ENCODE peak calls at places on chromosomes 6 and 20, in five cellular contexts. Q is Peyer's patch, L is transverse colon, G is breast epithelium, P is H1. C is an unnamed sample.

GRCh38 chr6:53956068-53956711 is 155.1 kb upstream of the MLIP start:
- DNase-seq in Q (no peak), L (peak; percentile 84), G (peak; percentile 29), P (peak; percentile 86), C (peak; percentile 84)

GRCh38 chr6:56527934-56528333 is 114.8 kb downstream of the DST start:
- DNase-seq in Q (no peak), L (no peak), G (no peak), P (no peak), C (no peak)

GRCh38 chr20:19909696-19910095 is 107.5 kb upstream of the NAA20 start:
- DNase-seq in Q (no peak), L (peak; percentile 46), G (no peak), P (no peak), C (no peak)

GRCh38 chr6:158506577-158506976 is 53.3 kb upstream of the TMEM181 start:
- DNase-seq in Q (no peak), L (no peak), G (no peak), P (peak; percentile 74), C (no peak)

GRCh38 chr20:24981282-24981681 is 11.3 kb downstream of the APMAP start:
- DNase-seq in Q (no peak), L (no peak), G (no peak), P (peak; percentile 1), C (no peak)

GRCh38 chr20:4074877-4075455 is 59.6 kb upstream of the RNF24 start:
- DNase-seq in Q (no peak), L (no peak), G (no peak), P (peak; percentile 30), C (no peak)

GRCh38 chr6:7140631-7141366 is 33.0 kb downstream of the RREB1 start:
- DNase-seq in Q (peak; percentile 83), L (peak; percentile 91), G (peak; percentile 83), P (peak; percentile 91), C (peak; percentile 91)

GRCh38 chr20:40939667-40940066 is 89.0 kb upstream of the TOP1 start:
- DNase-seq in Q (no peak), L (no peak), G (no peak), P (no peak), C (no peak)

GRCh38 chr6:157469378-157469777 is 88.4 kb downstream of the ZDHHC14 start:
- DNase-seq in Q (no peak), L (no peak), G (no peak), P (no peak), C (no peak)

GRCh38 chr20:5612476-5613291 is 137.5 kb upstream of the SHLD1 start:
- DNase-seq in Q (no peak), L (no peak), G (no peak), P (no peak), C (no peak)

GRCh38 chr20:35307666-35308653 is 15.7 kb upstream of the FAM83C start:
- DNase-seq in Q (no peak), L (no peak), G (peak; percentile 88), P (no peak), C (peak; percentile 73)

GRCh38 chr6:15260099-15260821 is 14.4 kb downstream of the JARID2 start:
- DNase-seq in Q (no peak), L (no peak), G (no peak), P (no peak), C (peak; percentile 69)

GRCh38 chr6:150250826-150251225 is 108.0 kb downstream of the PPP1R14C start:
- DNase-seq in Q (no peak), L (no peak), G (peak; percentile 88), P (no peak), C (peak; percentile 28)

GRCh38 chr6:3136361-3136760 is 17.9 kb downstream of the BPHL start:
- DNase-seq in Q (no peak), L (no peak), G (no peak), P (no peak), C (no peak)

GRCh38 chr6:116564921-116565872 is 6.1 kb upstream of the RWDD1 start:
- DNase-seq in Q (no peak), L (no peak), G (no peak), P (no peak), C (no peak)

GRCh38 chr6:107179004-107179403 is 63.7 kb upstream of the BEND3 start:
- DNase-seq in Q (no peak), L (no peak), G (no peak), P (no peak), C (no peak)

GRCh38 chr6:110053395-110054240 is 75.5 kb downstream of the GPR6 start:
- DNase-seq in Q (no peak), L (no peak), G (no peak), P (no peak), C (peak; percentile 62)

GRCh38 chr20:19806806-19807691 is 49.0 kb downstream of the RIN2 start:
- DNase-seq in Q (no peak), L (no peak), G (no peak), P (no peak), C (peak; percentile 62)

GRCh38 chr6:161833099-161833860 is 559.4 kb upstream of the AGPAT4 start:
- DNase-seq in Q (no peak), L (no peak), G (no peak), P (no peak), C (no peak)

GRCh38 chr6:79878142-79878748 is 69.1 kb downstream of the ELOVL4 start:
- DNase-seq in Q (no peak), L (no peak), G (peak; percentile 22), P (no peak), C (peak; percentile 20)

GRCh38 chr6:40789143-40789764 is 202.1 kb upstream of the LRFN2 start:
- DNase-seq in Q (no peak), L (no peak), G (no peak), P (no peak), C (no peak)

GRCh38 chr6:1724124-1724523 is 114.4 kb downstream of the FOXC1 start:
- DNase-seq in Q (no peak), L (no peak), G (no peak), P (no peak), C (no peak)

GRCh38 chr20:21640556-21640955 is 64.9 kb upstream of the PAX1 start:
- DNase-seq in Q (no peak), L (no peak), G (no peak), P (peak; percentile 61), C (peak; percentile 30)

GRCh38 chr20:57464642-57465211 is 60.2 kb downstream of the CTCFL start:
- DNase-seq in Q (no peak), L (no peak), G (no peak), P (no peak), C (peak; percentile 59)

GRCh38 chr20:22915512-22915911 is 119.6 kb upstream of the SSTR4 start:
- DNase-seq in Q (no peak), L (no peak), G (no peak), P (no peak), C (no peak)

GRCh38 chr6:168163096-168163731 is 84.2 kb upstream of the FRMD1 start:
- DNase-seq in Q (no peak), L (peak; percentile 48), G (no peak), P (no peak), C (peak; percentile 58)

GRCh38 chr6:38306915-38307314 is 332.8 kb downstream of the BTBD9 start:
- DNase-seq in Q (no peak), L (no peak), G (no peak), P (no peak), C (no peak)

GRCh38 chr6:43278524-43279078 is 19.5 kb upstream of the SLC22A7 start:
- DNase-seq in Q (no peak), L (peak; percentile 71), G (no peak), P (no peak), C (no peak)

GRCh38 chr20:25276533-25277050 is 28.7 kb downstream of the PYGB start:
- DNase-seq in Q (no peak), L (peak; percentile 5), G (peak; percentile 13), P (peak; percentile 37), C (no peak)

DNA sequence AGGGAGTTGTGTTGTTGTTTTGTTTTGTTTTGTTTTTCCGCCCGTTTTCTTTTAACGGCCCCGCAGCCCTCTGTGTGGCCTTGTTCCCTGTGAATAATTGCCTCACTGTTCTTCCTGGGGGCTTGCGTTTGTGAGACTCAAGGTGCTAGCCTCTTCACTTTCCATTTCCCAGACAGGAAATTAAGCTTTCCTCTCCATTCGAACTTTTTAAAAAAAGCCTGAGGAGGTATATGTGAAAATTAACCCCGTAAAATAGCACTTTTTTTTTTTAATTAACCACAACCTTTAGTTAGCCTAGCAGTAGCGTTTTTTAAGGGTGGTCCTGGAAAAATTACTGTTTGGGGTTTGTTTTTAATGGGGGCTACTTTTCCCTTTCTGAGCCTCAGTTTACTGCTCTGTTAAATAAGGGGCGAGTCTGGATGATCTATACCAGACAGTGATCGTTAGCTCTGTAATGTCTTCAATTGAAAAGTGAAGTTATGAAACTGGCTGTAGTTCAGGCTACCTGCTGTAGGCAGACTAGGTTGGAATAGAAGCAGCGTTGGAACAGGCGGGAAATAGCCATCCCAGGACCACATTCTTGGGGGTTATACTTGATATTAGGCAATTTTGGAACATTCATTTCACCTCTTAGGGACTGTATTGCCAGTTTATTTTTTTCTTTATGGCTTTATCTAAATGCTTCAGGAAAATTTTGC is 1.7 kb downstream of the STX16 start:
- DNase-seq in Q (peak; percentile 5), L (no peak), G (no peak), P (no peak), C (no peak)
- H3K27ac ChIP-seq in Q (peak overlapping the region; percentile 84), L (peak overlapping the region; percentile 98), G (peak overlapping the region; percentile 92), P (peak overlapping the region; percentile 86), C (no peak overlapping the region)

DNA sequence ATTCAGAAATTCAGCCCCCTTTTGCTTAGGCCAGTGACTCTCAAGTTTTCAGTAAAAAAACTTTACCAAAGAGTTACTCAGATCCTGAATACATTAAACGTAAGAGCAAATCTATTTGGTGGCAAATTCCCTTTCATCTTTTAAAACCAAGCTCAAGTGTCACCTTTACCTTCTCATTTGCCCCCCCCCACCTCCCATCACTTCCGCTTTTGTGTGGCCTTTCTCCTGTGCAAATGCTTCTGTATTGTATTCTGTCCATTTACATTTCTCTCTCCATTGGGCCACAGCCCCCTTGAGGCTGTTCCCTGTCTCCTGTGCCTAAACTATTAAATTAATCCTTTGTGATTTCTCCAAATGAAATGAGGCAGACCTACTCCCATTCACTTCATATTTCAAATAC is 1.9 kb downstream of the NOL7 start:
- DNase-seq in Q (no peak), L (no peak), G (no peak), P (no peak), C (no peak)
- TF ChIP-seq CTCF in Q (no peak), L (no peak), G (no peak), P (no peak), C (no peak)

DNA sequence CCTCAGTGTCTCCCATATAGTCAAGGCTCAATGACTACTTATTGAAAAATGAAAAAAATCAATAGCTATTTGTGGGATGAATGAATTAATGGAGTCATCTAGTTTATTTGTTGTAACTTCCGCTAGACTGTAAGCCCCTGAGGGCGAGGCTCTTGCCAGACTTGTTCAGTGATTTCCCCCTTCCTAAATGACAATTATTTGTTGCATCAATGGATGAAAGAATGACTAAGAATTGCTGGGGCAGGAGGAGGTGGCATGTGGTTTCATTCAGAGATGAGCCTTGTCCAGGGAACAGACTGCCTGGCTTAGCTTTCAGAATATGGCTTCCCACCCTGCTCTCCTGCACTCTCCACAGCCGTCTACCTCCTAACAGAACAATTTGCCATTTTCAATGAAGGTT is 1.1 kb upstream of the PRELID3B start:
- DNase-seq in Q (no peak), L (no peak), G (no peak), P (no peak), C (no peak)
- H3K4me3 ChIP-seq in Q (no peak overlapping the region), L (no peak overlapping the region), G (no peak overlapping the region), P (no peak overlapping the region), C (no peak overlapping the region)

DNA sequence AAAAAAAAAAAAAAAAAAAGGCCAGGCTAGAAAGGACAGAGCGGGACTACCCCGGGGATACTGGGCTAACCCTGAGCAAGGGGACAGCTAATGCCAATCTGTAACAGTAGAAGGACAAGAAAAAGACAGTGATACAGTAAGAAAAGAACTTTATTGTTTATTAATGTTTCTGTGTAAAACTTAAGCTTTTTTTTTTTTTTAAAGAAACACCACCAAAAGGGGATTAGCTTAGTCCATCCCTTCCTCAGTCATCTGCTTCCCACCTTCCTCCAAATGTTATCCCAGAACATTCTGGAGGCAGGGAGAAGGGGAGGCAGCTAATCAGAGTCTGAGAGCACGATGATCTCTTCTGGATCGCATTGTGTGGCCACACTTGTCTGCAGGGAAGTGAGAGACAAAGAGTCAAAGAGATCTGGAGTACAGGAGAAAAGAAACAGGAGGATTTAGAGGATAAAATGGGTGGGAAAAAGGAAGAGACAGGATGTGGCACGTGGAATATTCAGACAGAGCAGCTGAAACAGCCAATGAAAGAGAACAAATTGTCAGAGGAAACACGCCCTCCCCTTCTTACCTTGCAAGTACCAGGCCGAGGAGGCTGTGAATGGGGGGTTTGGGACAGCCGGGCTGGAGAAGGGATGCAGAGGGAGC is 1.0 kb upstream of the ZBTB22 start:
- DNase-seq in Q (no peak), L (no peak), G (no peak), P (no peak), C (no peak)
- H3K27ac ChIP-seq in Q (peak overlapping the region; percentile 82), L (peak overlapping the region; percentile 87), G (peak overlapping the region; percentile 92), P (peak overlapping the region; percentile 83), C (peak overlapping the region; percentile 78)